ENCODE peak calls at places on chromosome 3, in six cellular contexts. H is AG10803, W is body of pancreas, A is WERI-Rb-1, Z is right lobe of liver, P is RWPE2. S is an unnamed sample.

GRCh38 chr3:61381745-61382392 is 130.6 kb upstream of the FHIT start:
- DNase-seq in P (no peak), H (peak; percentile 24), A (peak; percentile 11), W (no peak), Z (no peak), S (no peak)

GRCh38 chr3:121477589-121477988 is 68.2 kb downstream of the POLQ start:
- DNase-seq in A (no peak), W (no peak), P (no peak), Z (no peak), H (peak; percentile 96), S (no peak)

GRCh38 chr3:30934208-30934550 is 39.7 kb upstream of the GADL1 start:
- DNase-seq in H (peak; percentile 77), Z (no peak), A (peak; percentile 32), P (no peak), W (no peak), S (peak; percentile 6)

GRCh38 chr3:67329358-67329757 is 325.1 kb downstream of the SUCLG2 start:
- DNase-seq in P (no peak), A (no peak), Z (no peak), H (no peak), W (no peak), S (no peak)

GRCh38 chr3:128584412-128585020 is 66.1 kb downstream of the RPN1 start:
- DNase-seq in H (peak; percentile 70), A (peak; percentile 76), W (peak; percentile 89), P (peak; percentile 83), Z (peak; percentile 72), S (peak; percentile 80)

GRCh38 chr3:114456742-114457141 is 162.9 kb downstream of the TIGIT start:
- DNase-seq in P (no peak), H (no peak), Z (no peak), A (no peak), W (no peak), S (no peak)

GRCh38 chr3:101567528-101568317 is 6.1 kb downstream of the TRMT10C start:
- DNase-seq in A (no peak), H (no peak), W (no peak), P (no peak), Z (no peak), S (no peak)

GRCh38 chr3:156751461-156752025 is 74.6 kb upstream of the LEKR1 start:
- DNase-seq in A (no peak), P (no peak), Z (no peak), W (peak; percentile 12), H (peak; percentile 99), S (no peak)

GRCh38 chr3:46406786-46407611 is at the start of the genes CCR5AS and CCRL2:
- DNase-seq in W (peak; percentile 77), Z (peak; percentile 64), P (no peak), H (peak; percentile 18), A (no peak), S (peak; percentile 93)

GRCh38 chr3:17795733-17796132 is 53.3 kb upstream of the TBC1D5 start:
- DNase-seq in W (no peak), Z (no peak), H (no peak), A (no peak), P (no peak), S (no peak)

DNA sequence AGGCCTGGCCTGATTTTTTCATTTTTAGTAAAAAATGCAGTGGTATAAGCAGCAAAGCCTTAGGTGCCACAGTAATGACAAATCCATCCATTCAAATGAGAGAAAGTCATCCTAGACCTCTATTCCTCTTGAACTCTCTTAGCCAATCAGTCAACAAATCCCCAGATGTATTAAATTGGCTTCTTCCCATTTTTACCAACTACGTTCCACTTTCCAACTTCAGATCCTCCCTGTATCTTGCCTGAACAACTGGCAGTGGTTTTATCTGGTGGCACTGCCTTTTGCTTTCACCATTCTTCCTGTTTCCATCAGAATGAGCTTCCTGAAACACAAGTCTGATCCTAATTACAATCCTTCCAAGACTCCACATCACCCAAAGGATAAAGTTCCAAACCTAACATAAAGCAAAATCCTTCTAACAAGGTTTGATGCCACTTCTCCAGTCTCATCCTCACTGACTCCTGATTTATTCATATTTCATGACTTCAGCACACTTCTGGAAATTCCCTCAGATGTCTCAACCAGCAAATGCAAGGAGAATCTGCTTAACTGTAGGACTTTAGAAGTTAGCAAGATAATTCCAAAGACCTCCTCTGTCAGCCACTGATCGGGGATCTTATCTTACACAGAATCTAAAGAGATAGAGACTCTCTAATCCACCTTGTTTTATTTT is 69.8 kb upstream of the SLC4A7 start:
- DNase-seq in P (no peak), A (no peak), H (peak; percentile 62), Z (no peak), W (no peak), S (no peak)
- TF ChIP-seq CTCF in P (no peak), A (no peak), H (no peak), Z (no peak), W (no peak), S (no peak)

GRCh38 chr3:127455541-127456450 is 134.7 kb downstream of the TPRA1 start:
- DNase-seq in P (peak; percentile 63), H (peak; percentile 38), W (peak; percentile 79), A (peak; percentile 86), Z (peak; percentile 64), S (peak; percentile 83)

GRCh38 chr3:127457094-127457475 is 133.4 kb downstream of the TPRA1 start:
- DNase-seq in H (peak; percentile 36), Z (peak; percentile 35), W (peak; percentile 30), A (no peak), P (peak; percentile 84), S (peak; percentile 37)

GRCh38 chr3:127456471-127457093 is 134.0 kb downstream of the TPRA1 start:
- DNase-seq in P (peak; percentile 87), A (no peak), W (peak; percentile 16), Z (peak; percentile 39), H (peak; percentile 37), S (no peak)

GRCh38 chr3:127454051-127454450 is 136.5 kb downstream of the TPRA1 start:
- DNase-seq in Z (peak; percentile 34), W (no peak), H (no peak), A (no peak), P (peak; percentile 28), S (no peak)

GRCh38 chr3:127454968-127455367 is 135.6 kb downstream of the TPRA1 start:
- DNase-seq in Z (peak; percentile 44), W (no peak), P (peak; percentile 25), A (no peak), H (no peak), S (no peak)
- TF ChIP-seq CTCF in Z (no peak), W (no peak), P (no peak), A (no peak), H (no peak), S (no peak)

DNA sequence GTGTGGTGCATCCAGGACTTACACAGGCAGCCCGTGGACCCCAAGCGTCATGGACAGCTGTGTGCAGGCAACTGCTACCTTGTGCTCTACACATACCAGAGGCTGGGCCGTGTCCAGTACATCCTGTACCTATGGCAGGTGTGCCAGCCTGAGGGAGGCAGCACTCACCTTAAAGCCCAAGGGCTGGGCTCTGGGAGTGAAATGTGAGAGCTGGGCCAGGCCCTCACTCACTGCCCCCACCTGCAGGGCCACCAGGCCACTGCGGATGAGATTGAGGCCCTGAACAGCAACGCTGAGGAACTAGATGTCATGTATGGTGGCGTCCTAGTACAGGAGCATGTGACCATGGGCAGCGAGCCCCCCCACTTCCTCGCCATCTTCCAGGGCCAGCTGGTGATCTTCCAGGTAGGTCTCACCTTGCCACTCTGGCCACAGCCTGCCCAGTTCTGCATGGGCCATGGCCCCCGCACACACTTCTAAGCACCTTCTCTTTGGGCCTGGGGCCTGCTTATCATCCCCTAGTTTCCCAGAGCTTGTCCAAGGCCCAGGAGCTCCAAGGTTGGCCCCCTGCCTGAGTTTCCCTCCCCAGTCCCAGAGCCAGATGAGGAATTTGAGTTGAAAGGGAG is 11.0 kb downstream of the VILL start:
- DNase-seq in P (peak; percentile 48), A (peak; percentile 25), W (peak; percentile 78), Z (peak; percentile 48), H (no peak), S (peak; percentile 62)
- TF ChIP-seq CTCF in P (peak; percentile 19), A (peak; percentile 56), W (peak; percentile 38), Z (peak; percentile 5), H (no peak), S (no peak)

GRCh38 chr3:173221010-173221409 is 80.0 kb upstream of the SPATA16 start:
- DNase-seq in W (no peak), P (no peak), H (peak; percentile 1), A (no peak), Z (no peak), S (no peak)
- TF ChIP-seq CTCF in W (no peak), P (peak; percentile 58), H (peak; percentile 29), A (peak; percentile 3), Z (peak; percentile 29), S (no peak)

GRCh38 chr3:98521897-98522537 is 685 bp downstream of the CLDND1 start:
- DNase-seq in A (peak; percentile 19), Z (no peak), W (peak; percentile 64), P (peak; percentile 42), H (peak; percentile 47), S (peak; percentile 53)
- TF ChIP-seq CTCF in A (no peak), Z (no peak), W (no peak), P (no peak), H (no peak), S (no peak)

GRCh38 chr3:113054552-113054951 is 63.8 kb downstream of the GTPBP8 start:
- DNase-seq in P (no peak), Z (no peak), W (no peak), A (no peak), H (peak; percentile 94), S (no peak)
- TF ChIP-seq CTCF in P (no peak), Z (no peak), W (no peak), A (no peak), H (peak; percentile 53), S (no peak)

GRCh38 chr3:53842436-53843194 is 3.6 kb downstream of the CHDH start:
- DNase-seq in Z (peak; percentile 94), W (peak; percentile 94), H (peak; percentile 5), P (no peak), A (no peak), S (peak; percentile 79)
- TF ChIP-seq CTCF in Z (peak; percentile 55), W (peak; percentile 87), H (no peak), P (no peak), A (no peak), S (no peak)

S was measured in mucosa of descending colon.